ENCODE peak calls at places on chromosomes 4 and X, in eight cellular contexts. O, F, C, B, A, M, Z and W are unnamed samples. For H3K4me1, the result is how much of the 10 kb centered on the place peaks cover.

GRCh38 chr4:17707671-17708070 is 73.8 kb downstream of the FAM184B start:
- DNase-seq in O (no peak), F (no peak), C (no peak), B (no peak), A (no peak), M (no peak), Z (no peak), W (no peak)

GRCh38 chr4:37990731-37991130 is 30.5 kb downstream of the PTTG2 start:
- DNase-seq in O (no peak), F (no peak), C (no peak), B (no peak), A (no peak), M (no peak), Z (no peak), W (no peak)

GRCh38 chr4:10135252-10135651 is 18.7 kb upstream of the WDR1 start:
- DNase-seq in O (no peak), F (no peak), C (no peak), B (no peak), A (no peak), M (no peak), Z (no peak), W (no peak)

GRCh38 chr4:38322709-38323108 is 341.3 kb upstream of the KLF3 start:
- DNase-seq in O (no peak), F (no peak), C (no peak), B (peak), A (no peak), M (no peak), Z (no peak), W (peak)

GRCh38 chrX:40152706-40153334 is 55.1 kb upstream of the BCOR start:
- DNase-seq in O (no peak), F (no peak), C (no peak), B (peak), A (no peak), M (no peak), Z (no peak), W (no peak)

GRCh38 chr4:117700111-117700892 is 334.0 kb upstream of the NDST3 start:
- DNase-seq in O (no peak), F (no peak), C (no peak), B (no peak), A (peak), M (no peak), Z (no peak), W (no peak)

GRCh38 chr4:148300877-148301276 is 141.3 kb downstream of the NR3C2 start:
- DNase-seq in O (no peak), F (no peak), C (no peak), B (no peak), A (no peak), M (no peak), Z (no peak), W (no peak)

GRCh38 chrX:134782796-134783195 is 124.5 kb upstream of the PLAC1 start:
- DNase-seq in O (no peak), F (no peak), C (no peak), B (no peak), A (no peak), M (no peak), Z (no peak), W (peak)

GRCh38 chr4:87530868-87531267 is 1.7 kb upstream of the SPARCL1 start:
- DNase-seq in O (no peak), F (peak), C (no peak), B (peak), A (no peak), M (no peak), Z (peak), W (no peak)

GRCh38 chr4:185576918-185577591 is 41.7 kb upstream of the PDLIM3 start:
- DNase-seq in O (no peak), F (no peak), C (no peak), B (no peak), A (no peak), M (no peak), Z (no peak), W (peak)

GRCh38 chr4:178672512-178672911 is 1230.3 kb upstream of the AGA start:
- DNase-seq in O (no peak), F (no peak), C (no peak), B (no peak), A (no peak), M (no peak), Z (no peak), W (no peak)

GRCh38 chr4:24613474-24613873 is 29.1 kb upstream of the DHX15 start:
- DNase-seq in O (no peak), F (no peak), C (no peak), B (no peak), A (no peak), M (no peak), Z (no peak), W (no peak)

GRCh38 chr4:153541426-153542096 is 75.4 kb downstream of the TMEM131L start:
- DNase-seq in O (no peak), F (no peak), C (no peak), B (no peak), A (no peak), M (no peak), Z (no peak), W (no peak)

GRCh38 chr4:55635760-55636621 is at the start of gene NMU:
- DNase-seq in O (peak), F (peak), C (peak), B (no peak), A (peak), M (no peak), Z (no peak), W (peak)

GRCh38 chr4:78534286-78534955 is 17.1 kb upstream of the ANXA3 start:
- DNase-seq in O (peak), F (no peak), C (no peak), B (no peak), A (peak), M (no peak), Z (no peak), W (no peak)

GRCh38 chrX:253451-254297 is 27.5 kb upstream of the PLCXD1 start:
- DNase-seq in O (no peak), F (no peak), C (no peak), B (no peak), A (no peak), M (no peak), Z (no peak), W (no peak)

GRCh38 chr4:48651869-48652447 is 128.1 kb downstream of the FRYL start:
- DNase-seq in O (no peak), F (no peak), C (no peak), B (no peak), A (no peak), M (no peak), Z (peak), W (no peak)

GRCh38 chr4:163330828-163331628 is 1.4 kb downstream of the NPY1R start:
- DNase-seq in O (no peak), F (no peak), C (no peak), B (no peak), A (no peak), M (no peak), Z (no peak), W (no peak)
- H3K27ac ChIP-seq in O (no peak), F (no peak), C (no peak), B (no peak), A (no peak), M (peak), Z (no peak), W (no peak)

GRCh38 chr4:139809207-139810157 is 143.9 kb downstream of the MGST2 start:
- DNase-seq in O (no peak), F (no peak), C (no peak), B (no peak), A (no peak), M (no peak), Z (no peak), W (no peak)

GRCh38 chr4:139808381-139809206 is 143.0 kb downstream of the MGST2 start:
- DNase-seq in O (no peak), F (no peak), C (no peak), B (no peak), A (peak), M (no peak), Z (no peak), W (no peak)

GRCh38 chr4:139810710-139811109 is 145.1 kb downstream of the MGST2 start:
- DNase-seq in O (no peak), F (no peak), C (no peak), B (no peak), A (no peak), M (no peak), Z (no peak), W (no peak)

GRCh38 chr4:139807483-139807882 is 141.9 kb downstream of the MGST2 start:
- DNase-seq in O (no peak), F (no peak), C (no peak), B (no peak), A (no peak), M (no peak), Z (no peak), W (no peak)

DNA sequence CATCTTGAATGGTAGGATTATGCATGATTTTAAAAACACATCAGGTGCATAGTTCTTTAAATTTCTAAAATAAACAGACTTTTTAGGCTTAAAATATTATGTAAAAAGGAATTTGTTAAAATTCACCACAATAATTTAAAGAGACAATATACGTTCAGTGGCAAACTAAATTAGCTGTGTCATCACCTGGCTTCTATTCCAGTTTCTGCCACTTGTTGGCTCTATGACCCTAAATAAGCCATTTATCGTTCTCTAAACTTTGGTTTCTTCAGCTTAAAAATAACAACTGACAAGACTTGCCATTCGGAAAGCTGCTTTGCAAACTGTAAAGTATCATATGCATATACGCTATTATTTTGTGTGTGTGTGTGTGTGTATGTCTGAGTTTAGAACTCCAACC is 141.3 kb downstream of the MGST2 start:
- DNase-seq in O (no peak), F (no peak), C (no peak), B (no peak), A (no peak), M (no peak), Z (no peak), W (no peak)
- TF ChIP-seq CTCF in O (no peak), F (no peak), C (no peak), B (no peak), A (peak), M (no peak), Z (no peak), W (no peak)

DNA sequence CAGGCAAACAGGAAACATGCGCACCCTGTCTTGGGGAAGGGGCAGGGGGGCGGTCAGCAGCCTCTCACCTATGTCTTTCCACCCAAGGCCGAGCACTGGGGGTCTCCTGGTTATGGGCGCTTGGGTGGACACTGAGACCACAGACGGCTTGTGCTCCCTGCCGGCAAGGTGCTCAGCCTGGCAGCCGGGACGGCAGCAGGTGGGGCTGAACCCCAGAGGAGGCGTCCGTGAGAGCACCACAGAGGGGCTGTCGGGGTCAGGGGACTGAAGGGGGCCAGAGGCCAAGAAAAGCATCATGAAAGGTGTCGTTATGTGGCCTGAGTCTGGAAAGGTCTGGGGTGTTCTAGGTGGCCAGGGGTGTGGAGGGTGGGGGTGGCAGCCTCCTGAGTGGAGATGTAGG is 19.6 kb downstream of the DOK7 start:
- DNase-seq in O (no peak), F (no peak), C (no peak), B (no peak), A (no peak), M (no peak), Z (no peak), W (no peak)
- H3K4me1 ChIP-seq in O (under half), F (under half), C (under half), B (under half), A (under half), M (under half), Z (under half), W (under half)

GRCh38 chr4:8314691-8315255 is 45.2 kb downstream of the HTRA3 start:
- DNase-seq in O (no peak), F (peak), C (no peak), B (no peak), A (no peak), M (no peak), Z (no peak), W (no peak)

GRCh38 chr4:8317474-8317873 is 47.9 kb downstream of the HTRA3 start:
- DNase-seq in O (no peak), F (no peak), C (no peak), B (no peak), A (no peak), M (no peak), Z (no peak), W (no peak)

GRCh38 chr4:8316911-8317351 is 47.4 kb downstream of the HTRA3 start:
- DNase-seq in O (no peak), F (peak), C (no peak), B (no peak), A (no peak), M (peak), Z (no peak), W (no peak)

GRCh38 chr4:8316251-8316771 is 46.8 kb downstream of the HTRA3 start:
- DNase-seq in O (peak), F (peak), C (no peak), B (no peak), A (no peak), M (no peak), Z (no peak), W (no peak)

DNA sequence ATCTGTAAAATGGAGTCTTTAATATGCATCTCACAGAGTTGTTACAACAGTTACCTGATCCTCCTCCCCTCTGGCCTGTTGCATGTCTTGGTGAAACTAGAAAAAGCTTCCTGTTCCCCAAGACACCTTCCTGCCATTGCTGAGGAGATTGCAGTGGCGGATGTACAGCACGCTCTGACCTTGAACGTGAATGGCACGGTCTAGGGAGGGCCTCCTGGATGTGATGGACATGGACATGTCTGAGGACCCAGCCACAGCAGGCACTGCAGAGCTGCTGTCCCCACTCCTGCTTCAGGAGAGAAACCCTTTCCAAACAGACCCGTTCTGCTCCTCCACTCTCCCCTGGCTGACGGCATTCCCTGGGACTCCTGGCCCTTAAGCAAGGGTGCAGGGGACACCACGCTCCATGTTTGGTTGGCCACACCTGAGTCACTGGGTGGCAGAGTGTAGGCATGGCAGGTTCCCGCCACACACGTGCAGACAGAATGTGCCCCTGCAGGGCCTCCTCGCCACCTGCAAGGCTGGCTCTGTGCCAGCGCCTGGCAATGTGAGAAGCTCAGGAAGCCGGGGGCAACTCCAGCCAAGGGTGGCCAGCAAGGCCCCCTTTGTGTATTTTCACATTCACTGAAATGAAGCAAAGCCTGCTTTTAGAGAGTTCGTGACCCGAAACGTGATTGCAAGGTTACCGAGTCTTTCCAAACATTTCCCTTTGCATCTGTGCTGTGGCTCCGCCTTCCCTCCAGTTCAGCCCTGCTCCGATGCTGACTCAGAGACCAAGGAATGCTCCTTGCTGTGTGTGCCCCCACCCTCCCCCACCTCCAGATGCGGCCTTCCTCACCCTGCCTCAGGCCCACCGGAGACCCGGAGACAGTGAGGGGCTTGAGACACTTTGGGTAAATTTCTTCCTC is 46.0 kb downstream of the HTRA3 start:
- DNase-seq in O (peak), F (peak), C (no peak), B (peak), A (peak), M (peak), Z (no peak), W (peak)
- H3K27ac ChIP-seq in O (peak), F (no peak), C (no peak), B (peak), A (no peak), M (no peak), Z (no peak), W (peak)

DNA sequence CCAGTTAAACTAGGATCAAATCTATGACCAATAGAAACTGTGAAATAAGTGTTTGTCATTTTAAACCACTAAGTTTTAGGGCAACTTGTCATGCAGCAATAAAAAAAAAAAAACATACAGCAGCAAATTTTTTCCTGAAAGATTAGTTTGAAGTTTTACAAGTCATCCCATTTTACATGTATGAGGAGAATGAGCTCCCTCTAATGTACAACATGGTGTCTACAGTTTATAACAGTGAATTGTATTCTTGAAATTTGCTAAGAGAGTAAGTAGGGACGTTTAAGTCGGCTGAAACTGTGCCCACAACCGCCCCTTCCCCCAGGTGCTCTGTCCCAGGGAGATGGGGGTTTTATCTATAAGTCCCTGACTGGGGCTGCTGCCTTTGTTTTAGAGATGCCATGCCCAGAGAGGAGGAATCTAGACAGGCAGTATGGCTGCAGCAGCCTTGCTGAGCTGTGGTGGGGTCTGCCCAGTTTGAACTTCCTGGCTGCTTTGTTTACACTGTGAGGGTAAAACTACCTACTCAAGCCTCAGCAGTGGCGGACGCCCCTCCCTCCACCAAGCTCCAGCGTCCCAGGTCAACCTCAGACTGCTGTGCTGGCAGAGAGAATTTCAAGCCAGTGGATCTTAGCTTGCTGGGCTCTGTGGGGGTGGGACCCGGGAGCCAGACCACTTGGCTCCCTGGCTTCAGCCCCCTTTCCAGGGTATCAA is 499.3 kb upstream of the CT83 start:
- DNase-seq in O (no peak), F (no peak), C (no peak), B (no peak), A (peak), M (no peak), Z (no peak), W (no peak)
- TF ChIP-seq CTCF in O (peak), F (no peak), C (no peak), B (no peak), A (no peak), M (no peak), Z (no peak), W (no peak)

GRCh38 chr4:171588146-171588545 is 225.1 kb upstream of the GALNTL6 start:
- DNase-seq in O (no peak), F (no peak), C (no peak), B (no peak), A (no peak), M (no peak), Z (no peak), W (no peak)

GRCh38 chr4:171594293-171594692 is 218.9 kb upstream of the GALNTL6 start:
- DNase-seq in O (no peak), F (no peak), C (no peak), B (no peak), A (no peak), M (no peak), Z (no peak), W (no peak)

GRCh38 chr4:171583790-171584189 is 229.4 kb upstream of the GALNTL6 start:
- DNase-seq in O (no peak), F (no peak), C (no peak), B (no peak), A (no peak), M (no peak), Z (no peak), W (no peak)

GRCh38 chr4:171582961-171583581 is 230.1 kb upstream of the GALNTL6 start:
- DNase-seq in O (no peak), F (no peak), C (no peak), B (no peak), A (no peak), M (no peak), Z (no peak), W (no peak)

DNA sequence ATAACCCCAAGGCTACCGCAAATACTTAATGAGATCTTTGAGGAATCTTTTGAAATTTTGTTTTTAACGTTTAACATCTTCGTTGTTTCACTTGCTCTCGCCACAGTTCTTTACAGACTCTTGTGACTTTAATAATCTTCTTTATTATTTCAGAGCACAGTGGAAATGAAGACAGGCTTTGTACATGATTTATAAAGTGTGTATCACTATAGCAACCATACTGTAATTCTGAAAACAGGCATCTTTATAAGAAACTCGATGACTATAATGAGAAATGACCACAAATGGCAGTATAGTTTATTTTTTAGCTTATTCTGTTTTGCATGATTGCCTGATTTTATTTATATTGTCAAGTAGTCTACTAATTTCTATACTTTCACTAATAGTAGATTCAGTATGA is 224.4 kb upstream of the GALNTL6 start:
- DNase-seq in O (no peak), F (no peak), C (no peak), B (no peak), A (no peak), M (no peak), Z (no peak), W (no peak)
- H3K4me1 ChIP-seq in O (under half), F (under half), C (under half), B (under half), A (under half), M (under half), Z (under half), W (under half)

GRCh38 chr4:4591071-4591470 is 49.2 kb upstream of the STX18 start:
- DNase-seq in O (no peak), F (no peak), C (no peak), B (no peak), A (no peak), M (no peak), Z (no peak), W (no peak)

GRCh38 chr4:4594531-4594930 is 52.7 kb upstream of the STX18 start:
- DNase-seq in O (no peak), F (no peak), C (no peak), B (no peak), A (no peak), M (no peak), Z (no peak), W (no peak)

GRCh38 chr4:4592414-4592813 is 50.6 kb upstream of the STX18 start:
- DNase-seq in O (no peak), F (no peak), C (no peak), B (no peak), A (no peak), M (no peak), Z (no peak), W (no peak)

GRCh38 chr4:4595252-4595651 is 53.4 kb upstream of the STX18 start:
- DNase-seq in O (no peak), F (no peak), C (no peak), B (no peak), A (no peak), M (no peak), Z (no peak), W (no peak)

DNA sequence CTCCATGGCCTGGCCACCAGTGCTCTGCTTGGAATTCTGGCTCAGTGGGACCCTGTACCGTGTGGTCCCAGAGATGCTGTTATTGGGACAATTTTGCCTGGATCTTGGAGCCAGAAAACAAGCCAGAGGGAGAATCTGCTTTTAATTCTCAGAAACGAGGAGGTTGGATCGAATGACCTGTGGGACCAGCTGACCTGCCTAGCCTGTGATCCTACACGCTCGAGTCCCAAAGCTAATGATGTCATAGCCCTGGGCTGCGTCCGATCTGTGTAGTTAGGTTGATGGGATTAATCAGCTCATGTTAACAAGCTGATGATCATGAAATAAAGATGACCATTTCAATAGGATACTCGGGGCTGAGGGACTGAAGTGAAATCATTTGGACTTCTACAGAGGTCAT is 51.7 kb upstream of the STX18 start:
- DNase-seq in O (no peak), F (no peak), C (no peak), B (no peak), A (no peak), M (no peak), Z (no peak), W (no peak)
- H3K27ac ChIP-seq in O (no peak), F (no peak), C (no peak), B (no peak), A (no peak), M (no peak), Z (no peak), W (no peak)